ENCODE peak calls at places on chromosomes 12 and 14, in six cellular contexts. One of them, this sample, is unnamed.

GRCh38 chr12:68871899-68872298 is 61.1 kb downstream of the CPM start:
- DNase-seq in heart right ventricle: no peak
- DNase-seq in mammary epithelial cell: no peak
- DNase-seq in GM12865: peak; percentile 57
- DNase-seq in stomach: no peak
- DNase-seq in AG10803: no peak
- DNase-seq in this sample: no peak

GRCh38 chr12:23884909-23885308 is 64.6 kb downstream of the SOX5 start:
- DNase-seq in heart right ventricle: no peak
- DNase-seq in mammary epithelial cell: no peak
- DNase-seq in GM12865: no peak
- DNase-seq in stomach: no peak
- DNase-seq in AG10803: no peak
- DNase-seq in this sample: no peak

GRCh38 chr12:109287811-109288469 is 21.1 kb downstream of the FOXN4 start:
- DNase-seq in heart right ventricle: no peak
- DNase-seq in mammary epithelial cell: no peak
- DNase-seq in GM12865: no peak
- DNase-seq in stomach: no peak
- DNase-seq in AG10803: no peak
- DNase-seq in this sample: no peak

GRCh38 chr12:88339966-88340365 is 197.9 kb downstream of the TMTC3 start:
- DNase-seq in heart right ventricle: no peak
- DNase-seq in mammary epithelial cell: peak; percentile 81
- DNase-seq in GM12865: no peak
- DNase-seq in stomach: no peak
- DNase-seq in AG10803: peak; percentile 29
- DNase-seq in this sample: no peak

GRCh38 chr12:120121766-120122293 is 5.3 kb upstream of the RAB35 start:
- DNase-seq in heart right ventricle: no peak
- DNase-seq in mammary epithelial cell: no peak
- DNase-seq in GM12865: peak; percentile 87
- DNase-seq in stomach: no peak
- DNase-seq in AG10803: no peak
- DNase-seq in this sample: no peak

GRCh38 chr12:115325858-115326257 is 641.9 kb upstream of the TBX3 start:
- DNase-seq in heart right ventricle: no peak
- DNase-seq in mammary epithelial cell: no peak
- DNase-seq in GM12865: no peak
- DNase-seq in stomach: peak; percentile 57
- DNase-seq in AG10803: no peak
- DNase-seq in this sample: no peak

GRCh38 chr12:120466560-120467315 is 2.8 kb downstream of the SRSF9 start:
- DNase-seq in heart right ventricle: peak; percentile 7
- DNase-seq in mammary epithelial cell: peak; percentile 36
- DNase-seq in GM12865: peak; percentile 51
- DNase-seq in stomach: peak; percentile 48
- DNase-seq in AG10803: peak; percentile 44
- DNase-seq in this sample: no peak

GRCh38 chr12:107655281-107656065 is 30.1 kb upstream of the PWP1 start:
- DNase-seq in heart right ventricle: no peak
- DNase-seq in mammary epithelial cell: no peak
- DNase-seq in GM12865: no peak
- DNase-seq in stomach: no peak
- DNase-seq in AG10803: peak; percentile 33
- DNase-seq in this sample: no peak

GRCh38 chr12:109255377-109255776 is 53.7 kb downstream of the FOXN4 start:
- DNase-seq in heart right ventricle: no peak
- DNase-seq in mammary epithelial cell: no peak
- DNase-seq in GM12865: peak; percentile 14
- DNase-seq in stomach: no peak
- DNase-seq in AG10803: peak; percentile 32
- DNase-seq in this sample: no peak

GRCh38 chr14:73759714-73760597 is 45.8 kb upstream of the PNMA1 start:
- DNase-seq in heart right ventricle: peak; percentile 95
- DNase-seq in mammary epithelial cell: peak; percentile 100
- DNase-seq in GM12865: peak; percentile 98
- DNase-seq in stomach: peak; percentile 98
- DNase-seq in AG10803: peak; percentile 99
- DNase-seq in this sample: peak; percentile 83

GRCh38 chr12:94174576-94174975 is 26.2 kb downstream of the PLXNC1 start:
- DNase-seq in heart right ventricle: no peak
- DNase-seq in mammary epithelial cell: no peak
- DNase-seq in GM12865: peak; percentile 75
- DNase-seq in stomach: no peak
- DNase-seq in AG10803: no peak
- DNase-seq in this sample: no peak

GRCh38 chr14:99578541-99579044 is 25.4 kb downstream of the CCDC85C start:
- DNase-seq in heart right ventricle: peak; percentile 57
- DNase-seq in mammary epithelial cell: no peak
- DNase-seq in GM12865: no peak
- DNase-seq in stomach: no peak
- DNase-seq in AG10803: no peak
- DNase-seq in this sample: no peak

GRCh38 chr14:90444077-90444696 is 47.4 kb downstream of the CALM1 start:
- DNase-seq in heart right ventricle: no peak
- DNase-seq in mammary epithelial cell: peak; percentile 98
- DNase-seq in GM12865: no peak
- DNase-seq in stomach: no peak
- DNase-seq in AG10803: peak; percentile 11
- DNase-seq in this sample: peak; percentile 98

GRCh38 chr14:25069889-25070288 is 19.9 kb upstream of the STXBP6 start:
- DNase-seq in heart right ventricle: no peak
- DNase-seq in mammary epithelial cell: no peak
- DNase-seq in GM12865: no peak
- DNase-seq in stomach: no peak
- DNase-seq in AG10803: no peak
- DNase-seq in this sample: no peak

DNA sequence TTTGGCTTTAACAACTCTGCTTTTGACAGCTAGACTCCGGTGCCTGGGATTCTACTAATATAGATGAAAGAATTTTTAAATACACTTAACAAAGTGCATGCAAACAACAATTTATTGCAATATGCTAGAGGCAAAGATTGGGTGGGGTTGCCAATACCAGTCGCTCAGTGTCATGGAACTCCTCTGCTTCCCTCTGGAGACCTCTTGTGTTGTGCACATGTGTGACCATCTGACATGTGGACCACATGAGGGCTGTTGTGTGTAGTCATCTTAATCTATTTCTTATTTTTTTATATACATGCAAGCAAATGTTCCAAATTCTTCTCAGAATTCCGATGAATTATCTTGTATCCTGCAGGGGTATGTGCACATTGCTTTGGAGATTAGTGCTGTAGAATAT is 24.2 kb upstream of the STXBP6 start:
- DNase-seq in heart right ventricle: no peak
- DNase-seq in mammary epithelial cell: no peak
- DNase-seq in GM12865: no peak
- DNase-seq in stomach: no peak
- DNase-seq in AG10803: no peak
- DNase-seq in this sample: no peak
- TF ChIP-seq CTCF in heart right ventricle: no peak
- TF ChIP-seq CTCF in mammary epithelial cell: no peak
- TF ChIP-seq CTCF in GM12865: no peak
- TF ChIP-seq CTCF in stomach: no peak
- TF ChIP-seq CTCF in AG10803: no peak
- TF ChIP-seq CTCF in this sample: no peak

GRCh38 chr14:103138483-103139370 is 15.5 kb downstream of the TNFAIP2 start:
- DNase-seq in heart right ventricle: no peak
- DNase-seq in mammary epithelial cell: no peak
- DNase-seq in GM12865: no peak
- DNase-seq in stomach: no peak
- DNase-seq in AG10803: no peak
- DNase-seq in this sample: no peak
- H3K4me3 ChIP-seq in heart right ventricle: peak overlapping the region; percentile 44
- H3K4me3 ChIP-seq in mammary epithelial cell: no peak overlapping the region
- H3K4me3 ChIP-seq in GM12865: no peak overlapping the region
- H3K4me3 ChIP-seq in stomach: no peak overlapping the region
- H3K4me3 ChIP-seq in AG10803: no peak overlapping the region
- H3K4me3 ChIP-seq in this sample: no peak overlapping the region

GRCh38 chr12:18898469-18898868 is 160.6 kb downstream of the CAPZA3 start:
- DNase-seq in heart right ventricle: no peak
- DNase-seq in mammary epithelial cell: peak; percentile 4
- DNase-seq in GM12865: no peak
- DNase-seq in stomach: no peak
- DNase-seq in AG10803: peak; percentile 23
- DNase-seq in this sample: no peak

GRCh38 chr12:18895946-18896345 is 158.0 kb downstream of the CAPZA3 start:
- DNase-seq in heart right ventricle: peak; percentile 68
- DNase-seq in mammary epithelial cell: no peak
- DNase-seq in GM12865: no peak
- DNase-seq in stomach: no peak
- DNase-seq in AG10803: no peak
- DNase-seq in this sample: no peak

GRCh38 chr12:18899162-18899561 is 161.2 kb downstream of the CAPZA3 start:
- DNase-seq in heart right ventricle: no peak
- DNase-seq in mammary epithelial cell: no peak
- DNase-seq in GM12865: no peak
- DNase-seq in stomach: no peak
- DNase-seq in AG10803: no peak
- DNase-seq in this sample: no peak

GRCh38 chr12:18897816-18898215 is 159.9 kb downstream of the CAPZA3 start:
- DNase-seq in heart right ventricle: no peak
- DNase-seq in mammary epithelial cell: no peak
- DNase-seq in GM12865: no peak
- DNase-seq in stomach: no peak
- DNase-seq in AG10803: no peak
- DNase-seq in this sample: no peak

GRCh38 chr12:18899678-18900317 is 161.9 kb downstream of the CAPZA3 start:
- DNase-seq in heart right ventricle: peak; percentile 42
- DNase-seq in mammary epithelial cell: no peak
- DNase-seq in GM12865: no peak
- DNase-seq in stomach: no peak
- DNase-seq in AG10803: no peak
- DNase-seq in this sample: no peak
- TF ChIP-seq CTCF in heart right ventricle: no peak
- TF ChIP-seq CTCF in mammary epithelial cell: no peak
- TF ChIP-seq CTCF in GM12865: no peak
- TF ChIP-seq CTCF in stomach: no peak
- TF ChIP-seq CTCF in AG10803: no peak
- TF ChIP-seq CTCF in this sample: no peak

GRCh38 chr14:60515244-60515695 is 6.3 kb downstream of the SIX6 start:
- DNase-seq in heart right ventricle: no peak
- DNase-seq in mammary epithelial cell: no peak
- DNase-seq in GM12865: no peak
- DNase-seq in stomach: no peak
- DNase-seq in AG10803: no peak
- DNase-seq in this sample: no peak
- H3K4me3 ChIP-seq in heart right ventricle: peak overlapping the region; percentile 44
- H3K4me3 ChIP-seq in mammary epithelial cell: no peak overlapping the region
- H3K4me3 ChIP-seq in GM12865: no peak overlapping the region
- H3K4me3 ChIP-seq in stomach: peak overlapping the region; percentile 55
- H3K4me3 ChIP-seq in AG10803: no peak overlapping the region
- H3K4me3 ChIP-seq in this sample: no peak overlapping the region

GRCh38 chr14:24852312-24853060 is 197.5 kb downstream of the STXBP6 start:
- DNase-seq in heart right ventricle: no peak
- DNase-seq in mammary epithelial cell: no peak
- DNase-seq in GM12865: no peak
- DNase-seq in stomach: no peak
- DNase-seq in AG10803: no peak
- DNase-seq in this sample: no peak
- TF ChIP-seq CTCF in heart right ventricle: no peak
- TF ChIP-seq CTCF in mammary epithelial cell: no peak
- TF ChIP-seq CTCF in GM12865: no peak
- TF ChIP-seq CTCF in stomach: no peak
- TF ChIP-seq CTCF in AG10803: no peak
- TF ChIP-seq CTCF in this sample: peak; percentile 13

GRCh38 chr14:95943699-95944098 is 67.1 kb downstream of the TUNAR start:
- DNase-seq in heart right ventricle: no peak
- DNase-seq in mammary epithelial cell: no peak
- DNase-seq in GM12865: no peak
- DNase-seq in stomach: no peak
- DNase-seq in AG10803: no peak
- DNase-seq in this sample: no peak
- H3K4me3 ChIP-seq in heart right ventricle: no peak overlapping the region
- H3K4me3 ChIP-seq in mammary epithelial cell: no peak overlapping the region
- H3K4me3 ChIP-seq in GM12865: no peak overlapping the region
- H3K4me3 ChIP-seq in stomach: no peak overlapping the region
- H3K4me3 ChIP-seq in AG10803: no peak overlapping the region
- H3K4me3 ChIP-seq in this sample: no peak overlapping the region

This sample was measured in epithelial cell of proximal tubule.